ENCODE peak calls at places on chromosomes 2 and 18, in nine cellular contexts. J, M, B, E, W, L, I, Q and R are unnamed samples.

GRCh38 chr2:121489284-121489683 is 41.4 kb upstream of the RNU4ATAC start:
- DNase-seq in J (no peak), M (no peak), B (no peak), E (peak), W (no peak), L (no peak), I (no peak), Q (no peak), R (no peak)

GRCh38 chr2:83967854-83968253 is 491.2 kb downstream of the SUCLG1 start:
- DNase-seq in J (no peak), M (no peak), B (no peak), E (no peak), W (no peak), L (no peak), I (no peak), Q (no peak), R (no peak)

GRCh38 chr18:42310956-42311355 is 355.9 kb downstream of the PIK3C3 start:
- DNase-seq in J (no peak), M (peak), B (no peak), E (no peak), W (no peak), L (no peak), I (peak), Q (no peak), R (peak)

GRCh38 chr2:155703917-155704316 is 628.6 kb downstream of the NR4A2 start:
- DNase-seq in J (no peak), M (no peak), B (no peak), E (no peak), W (no peak), L (no peak), I (no peak), Q (no peak), R (no peak)

GRCh38 chr2:177405029-177405692 is 12.6 kb downstream of the AGPS start:
- DNase-seq in J (no peak), M (no peak), B (no peak), E (no peak), W (no peak), L (no peak), I (no peak), Q (no peak), R (no peak)

GRCh38 chr2:69625078-69625788 is 18.3 kb downstream of the AAK1 start:
- DNase-seq in J (peak), M (no peak), B (peak), E (no peak), W (no peak), L (no peak), I (no peak), Q (no peak), R (no peak)

GRCh38 chr2:148974126-148974525 is 64.4 kb upstream of the LYPD6B start:
- DNase-seq in J (no peak), M (no peak), B (no peak), E (no peak), W (no peak), L (no peak), I (no peak), Q (no peak), R (no peak)

GRCh38 chr2:54726940-54727339 is 3.5 kb downstream of the EML6 start:
- DNase-seq in J (no peak), M (no peak), B (no peak), E (no peak), W (no peak), L (peak), I (no peak), Q (no peak), R (no peak)

GRCh38 chr18:26549486-26550435 is 1.4 kb upstream of the KCTD1 start:
- DNase-seq in J (peak), M (peak), B (peak), E (peak), W (peak), L (peak), I (peak), Q (no peak), R (peak)

GRCh38 chr18:69400253-69400975 is at the start of gene DOK6:
- DNase-seq in J (peak), M (peak), B (peak), E (peak), W (no peak), L (no peak), I (peak), Q (peak), R (no peak)

GRCh38 chr2:70190086-70190412 is 770 bp downstream of the C2orf42 start:
- DNase-seq in J (peak), M (peak), B (no peak), E (no peak), W (no peak), L (peak), I (no peak), Q (no peak), R (peak)

GRCh38 chr2:214127178-214127970 is 283.5 kb upstream of the VWC2L start:
- DNase-seq in J (no peak), M (no peak), B (no peak), E (no peak), W (no peak), L (no peak), I (peak), Q (peak), R (peak)

GRCh38 chr2:226797289-226797988 is 2.2 kb downstream of the IRS1 start:
- DNase-seq in J (no peak), M (no peak), B (no peak), E (peak), W (no peak), L (no peak), I (no peak), Q (no peak), R (no peak)

GRCh38 chr18:57802166-57802868 is 798 bp downstream of the ATP8B1 start:
- DNase-seq in J (peak), M (no peak), B (no peak), E (peak), W (peak), L (no peak), I (no peak), Q (no peak), R (no peak)

GRCh38 chr2:84958135-84959044 is 12.6 kb upstream of the KCMF1 start:
- DNase-seq in J (no peak), M (peak), B (peak), E (no peak), W (peak), L (no peak), I (peak), Q (peak), R (peak)

GRCh38 chr18:6482198-6482977 is 67.7 kb upstream of the L3MBTL4 start:
- DNase-seq in J (peak), M (peak), B (peak), E (peak), W (peak), L (no peak), I (peak), Q (no peak), R (peak)

GRCh38 chr2:60149151-60149550 is 404.3 kb downstream of the BCL11A start:
- DNase-seq in J (no peak), M (no peak), B (no peak), E (no peak), W (no peak), L (no peak), I (no peak), Q (no peak), R (no peak)

GRCh38 chr2:216807861-216808272 is 52.0 kb downstream of the TNP1 start:
- DNase-seq in J (no peak), M (no peak), B (no peak), E (no peak), W (no peak), L (no peak), I (peak), Q (no peak), R (no peak)

GRCh38 chr2:44369392-44369791 is 7.6 kb downstream of the CAMKMT start:
- DNase-seq in J (no peak), M (no peak), B (no peak), E (no peak), W (no peak), L (no peak), I (no peak), Q (no peak), R (no peak)

GRCh38 chr2:203869207-203869606 is 1.6 kb downstream of the CTLA4 start:
- DNase-seq in J (no peak), M (no peak), B (no peak), E (no peak), W (no peak), L (no peak), I (no peak), Q (no peak), R (no peak)

GRCh38 chr18:72104851-72105250 is 439.3 kb downstream of the CBLN2 start:
- DNase-seq in J (no peak), M (no peak), B (no peak), E (no peak), W (no peak), L (no peak), I (no peak), Q (no peak), R (no peak)

GRCh38 chr2:3611136-3611535 is 16.2 kb downstream of the COLEC11 start:
- DNase-seq in J (no peak), M (no peak), B (peak), E (no peak), W (no peak), L (no peak), I (no peak), Q (no peak), R (no peak)

GRCh38 chr2:64543006-64543697 is 19.0 kb downstream of the AFTPH start:
- DNase-seq in J (no peak), M (no peak), B (no peak), E (no peak), W (no peak), L (no peak), I (no peak), Q (no peak), R (peak)

GRCh38 chr2:73766994-73767393 is 12.9 kb downstream of the DUSP11 start:
- DNase-seq in J (no peak), M (no peak), B (no peak), E (no peak), W (no peak), L (no peak), I (no peak), Q (no peak), R (no peak)

GRCh38 chr2:173511942-173512341 is 157.3 kb downstream of the CDCA7 start:
- DNase-seq in J (no peak), M (no peak), B (no peak), E (no peak), W (no peak), L (no peak), I (peak), Q (no peak), R (no peak)

GRCh38 chr2:126662623-126663022 is 6.7 kb downstream of the GYPC start:
- DNase-seq in J (no peak), M (no peak), B (peak), E (no peak), W (no peak), L (peak), I (no peak), Q (no peak), R (no peak)

GRCh38 chr18:74544898-74545297 is 10.6 kb downstream of the CNDP1 start:
- DNase-seq in J (no peak), M (no peak), B (peak), E (no peak), W (no peak), L (no peak), I (no peak), Q (no peak), R (no peak)

GRCh38 chr2:233867993-233868532 is at the start of gene MSL3B:
- DNase-seq in J (peak), M (peak), B (no peak), E (peak), W (peak), L (peak), I (peak), Q (no peak), R (peak)

GRCh38 chr2:226687641-226688253 is 111.9 kb downstream of the IRS1 start:
- DNase-seq in J (no peak), M (no peak), B (no peak), E (no peak), W (no peak), L (no peak), I (peak), Q (no peak), R (no peak)

GRCh38 chr18:28963481-28963880 is 786.6 kb upstream of the CDH2 start:
- DNase-seq in J (no peak), M (no peak), B (no peak), E (no peak), W (no peak), L (no peak), I (peak), Q (no peak), R (no peak)

GRCh38 chr18:59718108-59719057 is 21.2 kb upstream of the CCBE1 start:
- DNase-seq in J (no peak), M (no peak), B (peak), E (no peak), W (no peak), L (no peak), I (peak), Q (peak), R (peak)

GRCh38 chr18:63454497-63454896 is 22.3 kb upstream of the SERPINB5 start:
- DNase-seq in J (no peak), M (no peak), B (no peak), E (no peak), W (no peak), L (no peak), I (no peak), Q (peak), R (peak)

GRCh38 chr2:45458909-45459563 is 152.0 kb downstream of the SRBD1 start:
- DNase-seq in J (no peak), M (peak), B (peak), E (no peak), W (peak), L (no peak), I (peak), Q (no peak), R (peak)

GRCh38 chr2:172556284-172557033 is 569 bp downstream of the PDK1 start:
- DNase-seq in J (peak), M (peak), B (peak), E (peak), W (peak), L (peak), I (peak), Q (no peak), R (peak)

GRCh38 chr2:17680119-17680518 is 73.5 kb downstream of the SMC6 start:
- DNase-seq in J (no peak), M (no peak), B (no peak), E (no peak), W (no peak), L (no peak), I (peak), Q (no peak), R (no peak)

GRCh38 chr18:31942301-31942998 is 478 bp downstream of the TRAPPC8 start:
- DNase-seq in J (peak), M (no peak), B (peak), E (peak), W (no peak), L (peak), I (peak), Q (no peak), R (peak)